ENCODE peak calls at places on chromosomes 3 and 15, in six cellular contexts. Q is H1, P is HepG2, O is GM12878, X is K562, U is GM12892. G is an unnamed sample.

GRCh38 chr3:123881771-123882170 is 2.4 kb downstream of the MYLK start:
- DNase-seq in Q (no peak), P (no peak), O (no peak), X (no peak), U (no peak), G (no peak)

GRCh38 chr3:67526246-67526645 is 128.2 kb downstream of the SUCLG2 start:
- DNase-seq in Q (no peak), P (no peak), O (no peak), X (no peak), U (no peak), G (no peak)

GRCh38 chr15:48560321-48561051 is 85.0 kb downstream of the FBN1 start:
- DNase-seq in Q (no peak), P (no peak), O (peak), X (no peak), U (no peak), G (no peak)

GRCh38 chr3:72630614-72631344 is 217.5 kb downstream of the SHQ1 start:
- DNase-seq in Q (no peak), P (no peak), O (no peak), X (no peak), U (no peak), G (no peak)

GRCh38 chr3:9791790-9792404 is 376 bp downstream of the TADA3 start:
- DNase-seq in Q (no peak), P (no peak), O (no peak), X (no peak), U (no peak), G (no peak)

GRCh38 chr3:23444386-23444785 is 241.3 kb downstream of the UBE2E2 start:
- DNase-seq in Q (no peak), P (no peak), O (no peak), X (no peak), U (no peak), G (no peak)

GRCh38 chr3:120567370-120568197 is 28.6 kb upstream of the NDUFB4 start:
- DNase-seq in Q (no peak), P (peak), O (no peak), X (peak), U (no peak), G (no peak)

GRCh38 chr15:55789066-55789660 is 46.2 kb upstream of the PRTG start:
- DNase-seq in Q (peak), P (no peak), O (no peak), X (peak), U (peak), G (no peak)

GRCh38 chr3:30611613-30612421 is 5.4 kb downstream of the TGFBR2 start:
- DNase-seq in Q (no peak), P (no peak), O (no peak), X (no peak), U (no peak), G (no peak)

GRCh38 chr3:3699816-3700633 is 99.2 kb upstream of the LRRN1 start:
- DNase-seq in Q (no peak), P (no peak), O (no peak), X (no peak), U (no peak), G (no peak)

GRCh38 chr3:18988619-18989229 is 159.6 kb upstream of the KCNH8 start:
- DNase-seq in Q (no peak), P (peak), O (no peak), X (peak), U (no peak), G (no peak)

GRCh38 chr3:159824341-159824740 is 164.3 kb upstream of the IL12A start:
- DNase-seq in Q (no peak), P (peak), O (no peak), X (no peak), U (no peak), G (no peak)

GRCh38 chr3:179852117-179852886 is 184.4 kb downstream of the PEX5L start:
- DNase-seq in Q (no peak), P (peak), O (no peak), X (peak), U (no peak), G (no peak)

GRCh38 chr3:108053025-108053424 is 37.8 kb downstream of the CD47 start:
- DNase-seq in Q (no peak), P (no peak), O (no peak), X (no peak), U (no peak), G (no peak)

GRCh38 chr3:104279617-104280016 is 1087.1 kb upstream of the ALCAM start:
- DNase-seq in Q (no peak), P (no peak), O (no peak), X (no peak), U (no peak), G (no peak)

GRCh38 chr3:170980399-170980798 is 46.1 kb downstream of the SLC2A2 start:
- DNase-seq in Q (no peak), P (no peak), O (no peak), X (no peak), U (no peak), G (no peak)

GRCh38 chr15:63073497-63074172 is 31.1 kb downstream of the TPM1 start:
- DNase-seq in Q (no peak), P (no peak), O (no peak), X (peak), U (no peak), G (no peak)

GRCh38 chr15:58760385-58761009 is 10.6 kb upstream of the MINDY2 start:
- DNase-seq in Q (no peak), P (no peak), O (no peak), X (no peak), U (no peak), G (no peak)

GRCh38 chr3:13524979-13525669 is 23.8 kb upstream of the FBLN2 start:
- DNase-seq in Q (no peak), P (no peak), O (no peak), X (no peak), U (no peak), G (no peak)

GRCh38 chr15:92670625-92671024 is 15.1 kb upstream of the FAM174B start:
- DNase-seq in Q (peak), P (no peak), O (no peak), X (no peak), U (no peak), G (no peak)

GRCh38 chr15:56718560-56718959 is 14.7 kb downstream of the ZNF280D start:
- DNase-seq in Q (no peak), P (no peak), O (no peak), X (no peak), U (no peak), G (no peak)

GRCh38 chr3:55969634-55970033 is 482.5 kb upstream of the WNT5A start:
- DNase-seq in Q (no peak), P (no peak), O (no peak), X (no peak), U (no peak), G (no peak)

GRCh38 chr3:47419083-47420043 is 38.5 kb downstream of the PTPN23 start:
- DNase-seq in Q (no peak), P (no peak), O (no peak), X (no peak), U (no peak), G (no peak)

GRCh38 chr3:3632439-3632838 is 166.8 kb upstream of the LRRN1 start:
- DNase-seq in Q (no peak), P (no peak), O (no peak), X (no peak), U (no peak), G (no peak)

GRCh38 chr3:191320316-191320715 is 8.9 kb upstream of the CCDC50 start:
- DNase-seq in Q (no peak), P (no peak), O (no peak), X (no peak), U (no peak), G (no peak)

GRCh38 chr15:63121382-63122001 is at the start of gene LACTB:
- DNase-seq in Q (peak), P (peak), O (peak), X (peak), U (peak), G (peak)

GRCh38 chr3:118817748-118818165 is 216.9 kb downstream of the IGSF11 start:
- DNase-seq in Q (no peak), P (peak), O (no peak), X (peak), U (no peak), G (peak)

DNA sequence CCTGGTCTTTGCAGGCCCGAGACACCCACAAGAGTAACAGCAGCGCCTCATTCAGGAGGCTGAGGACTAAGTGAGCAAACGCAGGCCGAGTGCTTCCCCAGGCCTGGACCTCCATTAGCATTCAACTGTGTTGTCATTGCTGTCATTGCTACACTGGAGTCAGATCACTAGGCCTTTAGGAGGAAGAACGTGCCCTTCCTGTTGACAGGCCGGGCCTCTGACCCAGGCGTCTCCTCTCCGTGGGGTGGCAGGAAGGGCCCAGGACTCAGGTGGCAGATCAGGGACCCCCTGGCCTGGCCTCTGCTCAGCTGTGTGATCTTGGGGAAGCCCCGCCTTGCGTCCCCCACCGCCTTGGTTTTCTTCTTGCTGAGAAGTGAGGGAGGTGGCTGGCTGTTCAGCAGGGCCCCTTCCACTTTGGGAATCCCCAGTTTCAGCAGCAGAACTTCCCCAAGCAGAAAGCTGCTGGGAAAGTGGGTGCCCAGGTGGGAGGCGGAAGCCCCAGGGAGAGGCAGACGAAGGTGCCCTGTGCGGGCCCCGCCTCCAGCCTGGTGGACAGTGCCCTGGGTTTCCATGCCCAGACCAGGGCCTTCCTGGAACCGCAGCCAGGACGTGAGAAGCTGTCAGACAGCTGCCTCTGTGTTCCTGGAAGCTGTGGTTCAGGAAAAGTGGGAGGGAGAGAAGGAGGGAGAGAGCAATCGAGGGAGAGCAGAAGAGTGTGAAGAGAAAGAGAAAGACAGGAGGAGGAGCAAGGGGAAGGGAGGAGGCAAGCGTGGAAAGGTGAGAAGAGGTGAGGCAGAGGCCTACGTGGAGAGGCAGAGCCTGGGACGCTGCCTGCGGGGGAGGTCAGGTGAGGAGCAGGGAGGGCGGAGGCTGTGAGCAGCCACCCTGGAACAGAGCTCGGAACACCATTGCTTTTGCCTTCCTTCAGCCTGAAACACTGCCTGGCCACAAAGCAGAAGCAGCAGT is 18.9 kb downstream of the ZDHHC19 start:
- DNase-seq in Q (no peak), P (peak), O (peak), X (peak), U (no peak), G (no peak)
- TF ChIP-seq POLR2A in Q (no peak), P (no peak), O (peak), X (no peak), U (peak), G (peak)

GRCh38 chr3:8658326-8659212 is 14.0 kb upstream of the SSUH2 start:
- DNase-seq in Q (no peak), P (peak), O (peak), X (peak), U (no peak), G (no peak)

GRCh38 chr3:8662594-8662993 is 18.0 kb upstream of the SSUH2 start:
- DNase-seq in Q (no peak), P (no peak), O (no peak), X (no peak), U (no peak), G (no peak)

GRCh38 chr3:8659242-8659641 is 14.6 kb upstream of the SSUH2 start:
- DNase-seq in Q (no peak), P (no peak), O (no peak), X (no peak), U (no peak), G (no peak)

GRCh38 chr3:8660781-8661180 is 16.2 kb upstream of the SSUH2 start:
- DNase-seq in Q (no peak), P (no peak), O (no peak), X (no peak), U (no peak), G (no peak)

DNA sequence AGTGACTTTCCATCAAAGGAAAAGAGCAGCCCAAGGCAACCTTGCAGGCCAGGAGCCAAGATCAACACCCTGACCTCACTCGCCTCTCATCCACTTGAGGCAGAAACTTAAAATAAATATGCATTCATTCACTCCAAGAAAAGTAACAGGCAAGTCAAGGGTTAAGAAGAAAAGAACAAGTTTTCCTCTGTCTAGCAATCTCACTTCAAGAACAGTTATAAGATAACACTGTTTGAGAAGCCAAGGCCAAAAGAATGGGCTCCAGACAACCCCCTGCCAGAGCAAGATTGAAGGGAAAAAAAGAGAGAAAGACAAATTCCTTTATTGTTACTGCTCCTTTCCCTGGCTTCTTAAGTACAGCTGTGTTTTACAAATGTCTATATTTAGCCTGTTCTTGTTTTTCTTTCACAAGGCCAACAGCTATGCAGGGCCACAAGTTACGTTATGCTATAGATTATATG is 15.7 kb upstream of the SSUH2 start:
- DNase-seq in Q (no peak), P (no peak), O (no peak), X (no peak), U (no peak), G (no peak)
- TF ChIP-seq TAF1 in Q (no peak), P (no peak), O (no peak), X (no peak), U (no peak), G (no peak)

GRCh38 chr3:192916455-192917257 is 1.0 kb downstream of the MB21D2 start:
- DNase-seq in Q (peak), P (peak), O (no peak), X (no peak), U (peak), G (no peak)

GRCh38 chr3:192918275-192918588 is 576 bp upstream of the MB21D2 start:
- DNase-seq in Q (no peak), P (no peak), O (no peak), X (no peak), U (no peak), G (no peak)

GRCh38 chr3:192917258-192917507 is 473 bp downstream of the MB21D2 start:
- DNase-seq in Q (no peak), P (no peak), O (no peak), X (no peak), U (no peak), G (peak)

GRCh38 chr3:192915724-192916123 is 1.9 kb downstream of the MB21D2 start:
- DNase-seq in Q (no peak), P (no peak), O (no peak), X (no peak), U (no peak), G (no peak)

GRCh38 chr3:192917508-192918274 is at the start of gene MB21D2:
- DNase-seq in Q (peak), P (peak), O (no peak), X (peak), U (peak), G (peak)
- TF ChIP-seq POLR2AphosphoS5 in Q (no peak), P (no peak), O (peak), X (no peak), U (peak), G (peak)

DNA sequence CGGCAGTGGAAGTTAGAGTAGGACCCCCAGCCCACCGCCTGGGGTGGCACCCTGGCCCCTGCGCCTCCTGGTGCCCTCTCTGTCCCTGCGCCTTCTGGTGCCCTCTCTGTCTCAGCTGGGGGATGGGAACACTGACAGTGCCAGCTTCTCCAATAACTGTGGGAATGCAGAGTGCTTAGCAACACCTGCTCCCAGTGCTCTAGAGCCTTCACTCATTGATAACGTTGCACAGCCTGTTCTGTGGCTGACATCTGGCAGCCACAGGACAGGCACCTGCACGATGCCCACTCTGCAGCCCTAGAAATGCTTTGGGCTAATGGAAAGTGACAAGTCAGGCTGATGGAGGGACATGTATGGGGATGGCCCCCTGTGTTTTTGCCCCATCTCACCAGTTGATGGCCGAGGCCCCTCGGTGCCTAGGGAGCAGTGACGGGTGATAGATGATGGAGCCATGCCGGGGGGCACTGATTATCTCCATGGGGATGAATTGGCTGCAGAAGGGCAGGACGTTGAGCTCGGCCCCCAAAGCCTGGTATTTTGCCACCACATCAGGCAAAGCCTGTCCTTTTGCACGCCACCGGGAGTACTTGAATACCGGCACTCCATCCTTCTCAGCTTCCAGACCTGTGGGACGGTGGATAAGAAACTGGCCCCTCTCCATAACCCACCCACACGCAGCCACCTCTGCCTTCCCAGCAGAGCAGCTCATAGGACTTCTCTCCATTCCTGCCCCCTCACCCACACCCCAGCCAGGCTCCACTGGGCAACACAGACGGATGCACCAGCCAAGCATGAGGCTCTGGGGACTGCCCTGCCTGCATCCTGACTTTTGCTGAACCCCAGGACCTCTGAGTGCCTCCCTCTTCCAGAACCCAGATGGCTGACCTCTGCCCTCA is 22.1 kb downstream of the ALDH1L1 start:
- DNase-seq in Q (no peak), P (no peak), O (no peak), X (no peak), U (no peak), G (no peak)
- TF ChIP-seq POLR2A in Q (no peak), P (no peak), O (no peak), X (no peak), U (no peak), G (no peak)

GRCh38 chr15:71708741-71709140 is 101.6 kb upstream of the NR2E3 start:
- DNase-seq in Q (no peak), P (no peak), O (no peak), X (no peak), U (no peak), G (no peak)
- TF ChIP-seq TAF1 in Q (no peak), P (no peak), O (no peak), X (no peak), U (no peak), G (no peak)

DNA sequence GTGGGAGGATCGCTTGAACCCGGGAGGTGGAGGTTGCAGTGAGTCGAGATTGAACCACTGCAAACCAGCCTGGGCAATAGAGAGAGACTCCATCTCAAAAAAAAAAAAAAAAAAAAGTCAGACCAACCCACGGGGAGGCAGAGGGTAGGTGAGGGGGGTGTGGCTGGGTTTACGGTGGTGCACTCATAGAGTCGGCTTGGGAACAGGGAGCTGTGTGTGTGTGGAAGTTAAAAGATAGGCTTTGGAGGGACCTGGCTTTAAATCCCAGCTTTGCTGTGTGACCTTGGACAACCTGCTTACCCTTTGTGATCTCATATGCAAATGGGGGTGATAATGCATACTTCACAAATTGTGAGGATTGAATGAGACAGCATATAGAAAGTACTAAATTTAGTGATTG is 10.0 kb upstream of the ISLR2 start:
- DNase-seq in Q (no peak), P (no peak), O (no peak), X (no peak), U (no peak), G (no peak)
- TF ChIP-seq POLR2AphosphoS5 in Q (no peak), P (no peak), O (no peak), X (no peak), U (no peak), G (no peak)

GRCh38 chr3:186783731-186784515 is 546 bp downstream of the EIF4A2 start:
- DNase-seq in Q (peak), P (peak), O (no peak), X (peak), U (peak), G (peak)
- TF ChIP-seq POLR2A in Q (peak), P (no peak), O (peak), X (no peak), U (peak), G (peak)

GRCh38 chr3:21718943-21719591 is 31.9 kb downstream of the ZNF385D start:
- DNase-seq in Q (no peak), P (no peak), O (no peak), X (no peak), U (no peak), G (no peak)

GRCh38 chr3:21722301-21722700 is 28.7 kb downstream of the ZNF385D start:
- DNase-seq in Q (no peak), P (no peak), O (no peak), X (no peak), U (no peak), G (no peak)

GRCh38 chr3:21715662-21716061 is 35.3 kb downstream of the ZNF385D start:
- DNase-seq in Q (no peak), P (no peak), O (no peak), X (no peak), U (no peak), G (no peak)

GRCh38 chr3:21717272-21717671 is 33.7 kb downstream of the ZNF385D start:
- DNase-seq in Q (no peak), P (no peak), O (no peak), X (no peak), U (no peak), G (no peak)

DNA sequence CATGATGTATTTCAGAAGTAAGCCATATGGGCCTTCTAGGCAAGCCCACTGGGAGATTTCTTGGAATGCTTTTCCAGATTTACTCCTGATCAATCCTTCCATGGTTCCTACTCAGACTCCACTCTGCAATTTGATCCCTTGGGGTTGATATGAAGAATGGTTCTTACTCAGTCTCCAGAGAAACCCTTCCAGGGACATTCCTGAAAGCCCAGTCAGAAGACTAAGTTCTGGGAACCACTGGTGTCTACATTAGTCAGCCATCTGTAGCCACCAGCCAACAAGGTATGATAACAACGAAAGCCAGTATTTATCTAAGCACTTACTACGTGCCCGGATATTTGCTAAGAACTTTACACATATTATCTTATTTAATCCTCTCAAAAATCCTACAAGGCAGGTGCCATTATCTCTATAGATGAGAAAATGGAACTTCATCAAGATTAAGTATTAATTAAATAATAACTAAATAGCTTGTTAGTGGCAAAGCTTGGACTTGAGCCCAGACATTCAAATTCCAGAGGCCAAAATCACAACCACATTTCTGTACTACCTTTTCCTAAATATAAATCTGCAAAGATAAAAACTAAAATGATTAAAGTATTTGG is 32.7 kb downstream of the ZNF385D start:
- DNase-seq in Q (no peak), P (no peak), O (no peak), X (no peak), U (no peak), G (no peak)
- TF ChIP-seq TAF1 in Q (no peak), P (no peak), O (no peak), X (no peak), U (no peak), G (no peak)

G was measured in GM12891.